ENCODE peak calls at places on chromosomes 13 and 19, in four cellular contexts. O is thyroid gland, B is left lung, K is lung. M is an unnamed sample. For H3K27me3, the result is how much of the 10 kb centered on the place peaks cover.

GRCh38 chr13:112740502-112741131 is 50.8 kb downstream of the ATP11A start:
- DNase-seq in K (peak), B (peak), O (peak), M (no peak)

GRCh38 chr13:42364613-42365000 is 92.7 kb downstream of the AKAP11 start:
- DNase-seq in O (no peak), K (no peak), B (no peak), M (no peak)

GRCh38 chr13:54183166-54183565 is 1154.6 kb downstream of the OLFM4 start:
- DNase-seq in O (no peak), K (no peak), B (no peak), M (no peak)

GRCh38 chr13:113122571-113123225 is at the start of gene F10:
- DNase-seq in O (no peak), K (peak), B (peak), M (no peak)

GRCh38 chr19:31339405-31339804 is 9.8 kb downstream of the TSHZ3 start:
- DNase-seq in B (no peak), O (peak), K (no peak), M (no peak)

GRCh38 chr13:48595330-48596127 is 58.2 kb upstream of the CYSLTR2 start:
- DNase-seq in K (peak), B (peak), O (peak), M (peak)

GRCh38 chr13:111460548-111461444 is 140.4 kb downstream of the TEX29 start:
- DNase-seq in O (peak), K (no peak), B (no peak), M (peak)

GRCh38 chr13:113645329-113645728 is 12.7 kb downstream of the ATP4B start:
- DNase-seq in B (peak), K (no peak), O (no peak), M (no peak)

GRCh38 chr13:106010836-106011235 is 524.6 kb downstream of the EFNB2 start:
- DNase-seq in K (no peak), B (no peak), O (no peak), M (no peak)

GRCh38 chr13:69496951-69497350 is 610.7 kb upstream of the ATXN8OS start:
- DNase-seq in O (no peak), K (no peak), B (no peak), M (no peak)

GRCh38 chr13:60268203-60268555 is 104.5 kb upstream of the DIAPH3 start:
- DNase-seq in B (no peak), K (no peak), O (no peak), M (no peak)

GRCh38 chr19:14015454-14016035 is 9.4 kb upstream of the RFX1 start:
- DNase-seq in K (no peak), O (no peak), B (no peak), M (no peak)

GRCh38 chr19:45117167-45117594 is 24.2 kb downstream of the PPP1R37 start:
- DNase-seq in O (no peak), K (no peak), B (peak), M (no peak)

GRCh38 chr19:1324792-1325567 is 39.3 kb downstream of the EFNA2 start:
- DNase-seq in O (peak), K (peak), B (peak), M (no peak)

GRCh38 chr13:111518161-111518791 is 197.8 kb downstream of the TEX29 start:
- DNase-seq in K (no peak), O (no peak), B (no peak), M (no peak)

GRCh38 chr13:50277127-50277526 is 261.9 kb downstream of the KCNRG start:
- DNase-seq in B (no peak), K (no peak), O (no peak), M (no peak)

GRCh38 chr19:28449803-28450202 is 763.1 kb downstream of the UQCRFS1 start:
- DNase-seq in K (no peak), O (no peak), B (no peak), M (no peak)

GRCh38 chr13:72983085-72983768 is 75.6 kb upstream of the KLF5 start:
- DNase-seq in B (peak), K (peak), O (peak), M (peak)

GRCh38 chr19:14413765-14414171 is 5.4 kb downstream of the DDX39A start:
- DNase-seq in B (no peak), O (no peak), K (no peak), M (no peak)

GRCh38 chr13:67736646-67737420 is 506.7 kb upstream of the PCDH9 start:
- DNase-seq in B (no peak), K (no peak), O (no peak), M (peak)

GRCh38 chr19:47190167-47190727 is 40.8 kb downstream of the BBC3 start:
- DNase-seq in B (peak), O (peak), K (peak), M (peak)

GRCh38 chr19:55069137-55069858 is 6.3 kb upstream of the RDH13 start:
- DNase-seq in O (peak), K (peak), B (no peak), M (no peak)

GRCh38 chr19:15264061-15264932 is 32.0 kb upstream of the EPHX3 start:
- DNase-seq in K (peak), B (peak), O (peak), M (no peak)

GRCh38 chr19:3369337-3370213 is 3.2 kb downstream of the NFIC start:
- DNase-seq in B (peak), K (no peak), O (peak), M (no peak)
- H3K27me3 ChIP-seq in B (under half), K (under half), O (under half), M (under half)

GRCh38 chr13:99272481-99272880 is 14.3 kb upstream of the GPR18 start:
- DNase-seq in B (no peak), K (no peak), O (no peak), M (no peak)

GRCh38 chr13:99270503-99270902 is 12.3 kb upstream of the GPR18 start:
- DNase-seq in O (no peak), B (no peak), K (no peak), M (no peak)

GRCh38 chr13:99273128-99273527 is 14.9 kb upstream of the GPR18 start:
- DNase-seq in B (no peak), K (no peak), O (no peak), M (no peak)

GRCh38 chr13:99269627-99270252 is 11.6 kb upstream of the GPR18 start:
- DNase-seq in K (no peak), O (no peak), B (no peak), M (no peak)

GRCh38 chr13:99271249-99271648 is 13.1 kb upstream of the GPR18 start:
- DNase-seq in O (no peak), K (no peak), B (no peak), M (no peak)
- H3K4me3 ChIP-seq in O (no peak), K (no peak), B (no peak), M (no peak)

GRCh38 chr19:16327501-16327900 is 2.9 kb downstream of the KLF2 start:
- DNase-seq in K (no peak), O (no peak), B (no peak), M (no peak)
- H3K27me3 ChIP-seq in K (under half), O (under half), B (under half), M (under half)

GRCh38 chr19:4371209-4371897 is 28.0 kb downstream of the MPND start:
- DNase-seq in B (no peak), K (no peak), O (peak), M (no peak)

GRCh38 chr19:4371898-4372629 is 28.3 kb downstream of the SH3GL1 start:
- DNase-seq in K (no peak), B (no peak), O (no peak), M (no peak)

GRCh38 chr19:4369109-4369887 is 25.9 kb downstream of the MPND start:
- DNase-seq in O (peak), K (peak), B (peak), M (peak)

GRCh38 chr19:4369888-4370260 is 26.5 kb downstream of the MPND start:
- DNase-seq in B (peak), K (no peak), O (peak), M (no peak)

DNA sequence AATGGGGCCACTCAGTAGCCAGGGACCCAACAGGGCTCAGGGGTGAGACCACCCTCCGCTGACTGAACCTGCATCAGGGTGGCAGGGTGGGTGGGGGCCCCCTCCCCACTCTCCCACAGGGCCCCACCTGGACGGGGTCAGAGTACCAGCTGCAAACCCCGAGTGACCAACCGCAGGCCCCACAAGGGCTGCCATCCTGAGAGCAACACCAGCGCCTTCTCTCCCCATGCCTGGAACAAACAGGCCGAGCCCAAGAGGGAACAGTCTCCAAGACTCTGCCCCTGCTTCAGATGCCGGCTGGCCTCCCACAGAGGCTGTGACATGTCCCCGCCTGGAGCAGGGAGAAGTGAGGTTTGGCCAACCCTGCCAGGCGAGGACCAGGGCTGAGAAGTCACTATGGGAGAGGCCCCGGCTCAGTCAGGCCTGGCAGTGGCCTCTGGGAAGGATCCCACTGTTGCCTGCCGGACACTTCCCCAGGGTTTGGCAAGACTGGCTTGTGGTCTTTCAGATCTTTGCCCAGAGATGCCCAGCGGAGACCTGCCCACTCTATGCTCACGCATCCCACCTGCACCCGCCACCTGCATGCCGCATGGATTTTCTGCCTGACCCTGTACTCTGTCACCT is 27.2 kb downstream of the MPND start:
- DNase-seq in O (no peak), K (no peak), B (no peak), M (no peak)
- H3K4me3 ChIP-seq in O (no peak), K (no peak), B (no peak), M (no peak)

M was measured in kidney epithelial cell.